ENCODE peak calls at places on chromosomes 13 and 19, in five cellular contexts. V is activated T-helper 1 cell treated with anti-CD3 and anti-CD28 coated beads, Interleukin-2, amount 50 U/mL, for 16 hours; S is GM04504; X is GM12891; Q is AML-193. C is an unnamed sample.

GRCh38 chr19:49676136-49676689 is 858 bp upstream of the PRMT1 start:
- DNase-seq in V (no peak), X (no peak), Q (peak; percentile 83), S (no peak), C (no peak)

GRCh38 chr19:42184401-42184861 is 33.0 kb downstream of the DEDD2 start:
- DNase-seq in Q (peak; percentile 53), V (peak; percentile 51), X (peak; percentile 59), S (peak; percentile 67), C (peak; percentile 39)

GRCh38 chr19:35887197-35887596 is 13.1 kb downstream of the NFKBID start:
- DNase-seq in Q (no peak), S (no peak), X (no peak), V (no peak), C (no peak)

GRCh38 chr19:49758292-49758691 is 4.8 kb downstream of the TSKS start:
- DNase-seq in V (no peak), X (no peak), S (no peak), Q (no peak), C (no peak)

GRCh38 chr13:85508683-85509329 is 290.4 kb downstream of the SLITRK6 start:
- DNase-seq in X (no peak), V (no peak), Q (no peak), S (no peak), C (no peak)

GRCh38 chr13:64925727-64926126 is 2304.4 kb downstream of the PCDH9 start:
- DNase-seq in X (no peak), S (no peak), V (no peak), Q (no peak), C (no peak)

GRCh38 chr13:29006359-29006850 is 186.3 kb downstream of the MTUS2 start:
- DNase-seq in S (no peak), Q (no peak), V (no peak), X (no peak), C (no peak)

GRCh38 chr13:70923863-70924752 is 815.9 kb upstream of the KLHL1 start:
- DNase-seq in Q (no peak), V (no peak), S (no peak), X (no peak), C (no peak)

GRCh38 chr13:86974251-86974994 is 696.7 kb upstream of the SLITRK5 start:
- DNase-seq in S (no peak), V (no peak), X (no peak), Q (no peak), C (no peak)

GRCh38 chr19:35945121-35945792 is 9.1 kb downstream of the LRFN3 start:
- DNase-seq in Q (no peak), S (no peak), V (no peak), X (no peak), C (no peak)

GRCh38 chr19:19067276-19068072 is 3.7 kb downstream of the SLC25A42 start:
- DNase-seq in V (no peak), S (no peak), X (no peak), Q (no peak), C (no peak)

GRCh38 chr13:25192936-25193335 is 20.8 kb upstream of the AMER2 start:
- DNase-seq in X (no peak), V (no peak), S (no peak), Q (no peak), C (no peak)

GRCh38 chr19:1953441-1954094 is 12.6 kb downstream of the CSNK1G2 start:
- DNase-seq in V (no peak), Q (no peak), X (no peak), S (no peak), C (no peak)

GRCh38 chr13:57633141-57633949 is 1.8 kb downstream of the PCDH17 start:
- DNase-seq in S (no peak), V (no peak), Q (no peak), X (no peak), C (no peak)

GRCh38 chr19:31586282-31586681 is 237.0 kb upstream of the TSHZ3 start:
- DNase-seq in X (no peak), Q (no peak), V (no peak), S (no peak), C (no peak)

GRCh38 chr13:32056316-32056715 is 24.7 kb downstream of the FRY start:
- DNase-seq in S (no peak), V (no peak), Q (no peak), X (no peak), C (no peak)

GRCh38 chr19:11463391-11463790 is 17.5 kb downstream of the ELAVL3 start:
- DNase-seq in S (no peak), X (peak; percentile 7), V (no peak), Q (no peak), C (no peak)

GRCh38 chr13:93169980-93170379 is 56.6 kb upstream of the GPC6 start:
- DNase-seq in S (peak; percentile 28), V (no peak), X (no peak), Q (no peak), C (no peak)

GRCh38 chr13:110237895-110238294 is 69.1 kb downstream of the COL4A1 start:
- DNase-seq in X (no peak), V (no peak), S (no peak), Q (no peak), C (no peak)

GRCh38 chr13:113495494-113496251 is 5.2 kb upstream of the DCUN1D2 start:
- DNase-seq in V (no peak), X (no peak), Q (no peak), S (no peak), C (no peak)

GRCh38 chr13:41059896-41060722 is 1.2 kb upstream of the WBP4 start:
- DNase-seq in Q (peak; percentile 88), V (peak; percentile 59), X (peak; percentile 30), S (peak; percentile 75), C (peak; percentile 39)

GRCh38 chr19:51689751-51690358 is 3.3 kb upstream of the SPACA6 start:
- DNase-seq in V (no peak), X (no peak), Q (no peak), S (no peak), C (no peak)

GRCh38 chr19:8069116-8069973 is 16.8 kb downstream of the CCL25 start:
- DNase-seq in Q (peak; percentile 8), V (no peak), X (no peak), S (no peak), C (no peak)

GRCh38 chr13:46964789-46965527 is 68.1 kb upstream of the HTR2A start:
- DNase-seq in Q (no peak), V (no peak), S (peak; percentile 71), X (no peak), C (no peak)

GRCh38 chr13:20924758-20925394 is 22.3 kb upstream of the XPO4 start:
- DNase-seq in Q (peak; percentile 85), S (peak; percentile 44), V (peak; percentile 37), X (no peak), C (peak; percentile 44)

GRCh38 chr13:50320297-50320862 is 305.1 kb downstream of the KCNRG start:
- DNase-seq in Q (no peak), X (no peak), V (no peak), S (peak; percentile 32), C (no peak)

GRCh38 chr19:17401628-17402027 is 3.8 kb downstream of the BST2 start:
- DNase-seq in X (no peak), S (no peak), Q (no peak), V (no peak), C (no peak)

GRCh38 chr13:32165791-32166190 is 134.2 kb downstream of the FRY start:
- DNase-seq in S (no peak), V (no peak), Q (no peak), X (no peak), C (no peak)

GRCh38 chr13:99865420-99865930 is 106.1 kb downstream of the ZIC5 start:
- DNase-seq in X (no peak), V (no peak), Q (no peak), S (no peak), C (no peak)

GRCh38 chr19:10946964-10947657 is 13.7 kb upstream of the SMARCA4 start:
- DNase-seq in S (no peak), V (no peak), Q (no peak), X (no peak), C (no peak)

GRCh38 chr13:45918597-45918996 is 67.0 kb upstream of the SIAH3 start:
- DNase-seq in X (no peak), V (no peak), Q (no peak), S (no peak), C (no peak)

GRCh38 chr13:79673310-79673992 is 192.5 kb downstream of the NDFIP2 start:
- DNase-seq in V (no peak), X (no peak), S (no peak), Q (no peak), C (no peak)

GRCh38 chr13:33490461-33491327 is 205.1 kb upstream of the STARD13 start:
- DNase-seq in S (no peak), V (no peak), X (no peak), Q (no peak), C (no peak)

GRCh38 chr19:35228177-35228930 is at the start of gene FAM187B:
- DNase-seq in V (no peak), S (no peak), Q (no peak), X (no peak), C (no peak)

GRCh38 chr19:38505958-38506357 is 72.5 kb downstream of the RYR1 start:
- DNase-seq in V (no peak), X (no peak), S (no peak), Q (no peak), C (no peak)

GRCh38 chr13:23660249-23660648 is 90.0 kb downstream of the TNFRSF19 start:
- DNase-seq in Q (no peak), V (no peak), S (no peak), X (no peak), C (no peak)

GRCh38 chr19:5430237-5430636 is 25.0 kb upstream of the ZNRF4 start:
- DNase-seq in X (no peak), V (no peak), S (no peak), Q (no peak), C (no peak)